ENCODE peak calls at places on chromosome 2, in five cellular contexts. G is WTC11, O is AG04450, Y is GM20000, C is NCI-H460. I is an unnamed sample.

GRCh38 chr2:105961599-105962146 is 217.0 kb downstream of the NCK2 start:
- DNase-seq in G (no peak), O (no peak), Y (no peak), C (no peak), I (no peak)

GRCh38 chr2:183868153-183868552 is 730.2 kb upstream of the ZNF804A start:
- DNase-seq in G (no peak), O (no peak), Y (no peak), C (no peak), I (no peak)

GRCh38 chr2:230975927-230976326 is 20.0 kb upstream of the SPATA3 start:
- DNase-seq in G (no peak), O (no peak), Y (no peak), C (no peak), I (no peak)

GRCh38 chr2:217286833-217287232 is 427.0 kb upstream of the TNP1 start:
- DNase-seq in G (no peak), O (peak), Y (no peak), C (no peak), I (no peak)

GRCh38 chr2:170087394-170087793 is 90.6 kb upstream of the MYO3B start:
- DNase-seq in G (no peak), O (no peak), Y (no peak), C (no peak), I (no peak)

GRCh38 chr2:56654936-56655335 is 471.1 kb downstream of the CCDC85A start:
- DNase-seq in G (no peak), O (no peak), Y (no peak), C (no peak), I (no peak)

GRCh38 chr2:219350938-219351280 is 18.4 kb upstream of the RESP18 start:
- DNase-seq in G (peak), O (no peak), Y (no peak), C (no peak), I (peak)

GRCh38 chr2:88713408-88713807 is 21.9 kb downstream of the RPIA start:
- DNase-seq in G (no peak), O (no peak), Y (no peak), C (no peak), I (no peak)

GRCh38 chr2:186739739-186740138 is 45.9 kb downstream of the FAM171B start:
- DNase-seq in G (no peak), O (no peak), Y (no peak), C (no peak), I (no peak)

GRCh38 chr2:40286721-40287120 is 165.2 kb downstream of the SLC8A1 start:
- DNase-seq in G (no peak), O (no peak), Y (no peak), C (no peak), I (no peak)

GRCh38 chr2:230872968-230873669 is 8.4 kb downstream of the ITM2C start:
- DNase-seq in G (no peak), O (no peak), Y (peak), C (no peak), I (no peak)

GRCh38 chr2:227503433-227504406 is 31.8 kb downstream of the AGFG1 start:
- DNase-seq in G (no peak), O (no peak), Y (no peak), C (peak), I (no peak)

GRCh38 chr2:8906208-8906607 is 68.8 kb upstream of the KIDINS220 start:
- DNase-seq in G (no peak), O (no peak), Y (no peak), C (no peak), I (no peak)

GRCh38 chr2:30055548-30055947 is 91.3 kb upstream of the YPEL5 start:
- DNase-seq in G (no peak), O (no peak), Y (no peak), C (no peak), I (no peak)

GRCh38 chr2:46900381-46900780 is 15.2 kb downstream of the MCFD2 start:
- DNase-seq in G (no peak), O (no peak), Y (no peak), C (no peak), I (no peak)

GRCh38 chr2:71605781-71606241 is 152.4 kb downstream of the DYSF start:
- DNase-seq in G (peak), O (no peak), Y (no peak), C (no peak), I (no peak)

GRCh38 chr2:66432801-66433694 is 1.9 kb upstream of the MEIS1 start:
- DNase-seq in G (peak), O (peak), Y (no peak), C (peak), I (peak)

GRCh38 chr2:111071480-111072143 is 49.1 kb upstream of the BCL2L11 start:
- DNase-seq in G (no peak), O (peak), Y (no peak), C (no peak), I (no peak)

GRCh38 chr2:127700527-127701192 is 637 bp upstream of the SFT2D3 start:
- DNase-seq in G (peak), O (no peak), Y (peak), C (peak), I (peak)

GRCh38 chr2:62672601-62673000 is 32.9 kb upstream of the EHBP1 start:
- DNase-seq in G (peak), O (peak), Y (no peak), C (no peak), I (peak)

GRCh38 chr2:40528564-40528963 is 76.7 kb upstream of the SLC8A1 start:
- DNase-seq in G (no peak), O (no peak), Y (no peak), C (no peak), I (no peak)

GRCh38 chr2:162123806-162124758 is 28.0 kb downstream of the GCG start:
- DNase-seq in G (no peak), O (no peak), Y (peak), C (peak), I (peak)

GRCh38 chr2:73291461-73292315 is 1.7 kb downstream of the EGR4 start:
- DNase-seq in G (peak), O (no peak), Y (peak), C (no peak), I (peak)

GRCh38 chr2:19274439-19274838 is 84.0 kb downstream of the OSR1 start:
- DNase-seq in G (no peak), O (no peak), Y (no peak), C (no peak), I (no peak)

GRCh38 chr2:104518256-104518655 is 335.7 kb upstream of the POU3F3 start:
- DNase-seq in G (no peak), O (no peak), Y (no peak), C (no peak), I (no peak)

GRCh38 chr2:109173311-109174171 is 44.5 kb downstream of the SH3RF3 start:
- DNase-seq in G (no peak), O (peak), Y (no peak), C (no peak), I (peak)

GRCh38 chr2:239593965-239594771 is 193.3 kb upstream of the HDAC4 start:
- DNase-seq in G (peak), O (no peak), Y (no peak), C (no peak), I (no peak)

GRCh38 chr2:122105885-122106221 is 350.4 kb downstream of the TSN start:
- DNase-seq in G (no peak), O (no peak), Y (no peak), C (no peak), I (no peak)

GRCh38 chr2:38602136-38602731 is 494 bp downstream of the HNRNPLL start:
- DNase-seq in G (peak), O (no peak), Y (no peak), C (no peak), I (no peak)